ENCODE peak calls at places on chromosomes 4 and X, in eight cellular contexts. One of them, this sample, is unnamed.

GRCh38 chrX:1239681-1240142 is 27.3 kb upstream of the CRLF2 start:
- DNase-seq in cardiac fibroblast: no peak
- DNase-seq in stimulated activated CD8-positive, alpha-beta memory T cell treated with anti-CD3 and anti-CD28 coated beads, Interleukin-7, amount 100 ng/mL, for 24 hours: no peak
- DNase-seq in non-pigmented ciliary epithelial cell: no peak
- DNase-seq in activated T-cell treated with anti-CD3 and anti-CD28 coated beads for 1 hour: no peak
- DNase-seq in GM23248: no peak
- DNase-seq in HCEC 1CT: no peak
- DNase-seq in stimulated activated CD4-positive, alpha-beta T cell treated with anti-CD3 and anti-CD28 coated beads, Interleukin-15, amount 100 ng/mL, for 24 hours: peak; percentile 46
- DNase-seq in this sample: peak; percentile 55

GRCh38 chr4:145183023-145183422 is 2.6 kb upstream of the OTUD4 start:
- DNase-seq in cardiac fibroblast: no peak
- DNase-seq in stimulated activated CD8-positive, alpha-beta memory T cell treated with anti-CD3 and anti-CD28 coated beads, Interleukin-7, amount 100 ng/mL, for 24 hours: no peak
- DNase-seq in non-pigmented ciliary epithelial cell: no peak
- DNase-seq in activated T-cell treated with anti-CD3 and anti-CD28 coated beads for 1 hour: no peak
- DNase-seq in GM23248: peak; percentile 32
- DNase-seq in HCEC 1CT: no peak
- DNase-seq in stimulated activated CD4-positive, alpha-beta T cell treated with anti-CD3 and anti-CD28 coated beads, Interleukin-15, amount 100 ng/mL, for 24 hours: no peak
- DNase-seq in this sample: no peak

GRCh38 chr4:148229798-148230197 is 212.4 kb downstream of the NR3C2 start:
- DNase-seq in cardiac fibroblast: no peak
- DNase-seq in stimulated activated CD8-positive, alpha-beta memory T cell treated with anti-CD3 and anti-CD28 coated beads, Interleukin-7, amount 100 ng/mL, for 24 hours: no peak
- DNase-seq in non-pigmented ciliary epithelial cell: no peak
- DNase-seq in activated T-cell treated with anti-CD3 and anti-CD28 coated beads for 1 hour: no peak
- DNase-seq in GM23248: no peak
- DNase-seq in HCEC 1CT: no peak
- DNase-seq in stimulated activated CD4-positive, alpha-beta T cell treated with anti-CD3 and anti-CD28 coated beads, Interleukin-15, amount 100 ng/mL, for 24 hours: no peak
- DNase-seq in this sample: no peak

GRCh38 chr4:51835854-51836253 is 7.1 kb upstream of the DCUN1D4 start:
- DNase-seq in cardiac fibroblast: no peak
- DNase-seq in stimulated activated CD8-positive, alpha-beta memory T cell treated with anti-CD3 and anti-CD28 coated beads, Interleukin-7, amount 100 ng/mL, for 24 hours: no peak
- DNase-seq in non-pigmented ciliary epithelial cell: no peak
- DNase-seq in activated T-cell treated with anti-CD3 and anti-CD28 coated beads for 1 hour: no peak
- DNase-seq in GM23248: no peak
- DNase-seq in HCEC 1CT: no peak
- DNase-seq in stimulated activated CD4-positive, alpha-beta T cell treated with anti-CD3 and anti-CD28 coated beads, Interleukin-15, amount 100 ng/mL, for 24 hours: no peak
- DNase-seq in this sample: no peak

GRCh38 chrX:21479695-21480280 is 105.6 kb downstream of the CNKSR2 start:
- DNase-seq in cardiac fibroblast: peak; percentile 66
- DNase-seq in stimulated activated CD8-positive, alpha-beta memory T cell treated with anti-CD3 and anti-CD28 coated beads, Interleukin-7, amount 100 ng/mL, for 24 hours: no peak
- DNase-seq in non-pigmented ciliary epithelial cell: no peak
- DNase-seq in activated T-cell treated with anti-CD3 and anti-CD28 coated beads for 1 hour: no peak
- DNase-seq in GM23248: peak; percentile 57
- DNase-seq in HCEC 1CT: peak; percentile 28
- DNase-seq in stimulated activated CD4-positive, alpha-beta T cell treated with anti-CD3 and anti-CD28 coated beads, Interleukin-15, amount 100 ng/mL, for 24 hours: no peak
- DNase-seq in this sample: no peak

GRCh38 chrX:113392355-113392754 is 551.7 kb upstream of the AMOT start:
- DNase-seq in cardiac fibroblast: no peak
- DNase-seq in stimulated activated CD8-positive, alpha-beta memory T cell treated with anti-CD3 and anti-CD28 coated beads, Interleukin-7, amount 100 ng/mL, for 24 hours: no peak
- DNase-seq in non-pigmented ciliary epithelial cell: no peak
- DNase-seq in activated T-cell treated with anti-CD3 and anti-CD28 coated beads for 1 hour: no peak
- DNase-seq in GM23248: no peak
- DNase-seq in HCEC 1CT: no peak
- DNase-seq in stimulated activated CD4-positive, alpha-beta T cell treated with anti-CD3 and anti-CD28 coated beads, Interleukin-15, amount 100 ng/mL, for 24 hours: no peak
- DNase-seq in this sample: no peak

GRCh38 chr4:139282375-139283075 is 2.5 kb upstream of the MGARP start:
- DNase-seq in cardiac fibroblast: peak; percentile 41
- DNase-seq in stimulated activated CD8-positive, alpha-beta memory T cell treated with anti-CD3 and anti-CD28 coated beads, Interleukin-7, amount 100 ng/mL, for 24 hours: no peak
- DNase-seq in non-pigmented ciliary epithelial cell: no peak
- DNase-seq in activated T-cell treated with anti-CD3 and anti-CD28 coated beads for 1 hour: no peak
- DNase-seq in GM23248: peak; percentile 55
- DNase-seq in HCEC 1CT: no peak
- DNase-seq in stimulated activated CD4-positive, alpha-beta T cell treated with anti-CD3 and anti-CD28 coated beads, Interleukin-15, amount 100 ng/mL, for 24 hours: no peak
- DNase-seq in this sample: no peak

GRCh38 chr4:183326853-183327252 is 4.6 kb upstream of the CLDN24 start:
- DNase-seq in cardiac fibroblast: no peak
- DNase-seq in stimulated activated CD8-positive, alpha-beta memory T cell treated with anti-CD3 and anti-CD28 coated beads, Interleukin-7, amount 100 ng/mL, for 24 hours: no peak
- DNase-seq in non-pigmented ciliary epithelial cell: no peak
- DNase-seq in activated T-cell treated with anti-CD3 and anti-CD28 coated beads for 1 hour: no peak
- DNase-seq in GM23248: peak; percentile 56
- DNase-seq in HCEC 1CT: peak; percentile 6
- DNase-seq in stimulated activated CD4-positive, alpha-beta T cell treated with anti-CD3 and anti-CD28 coated beads, Interleukin-15, amount 100 ng/mL, for 24 hours: no peak
- DNase-seq in this sample: no peak

GRCh38 chr4:145762719-145763118 is 82.8 kb downstream of the C4orf51 start:
- DNase-seq in cardiac fibroblast: no peak
- DNase-seq in stimulated activated CD8-positive, alpha-beta memory T cell treated with anti-CD3 and anti-CD28 coated beads, Interleukin-7, amount 100 ng/mL, for 24 hours: no peak
- DNase-seq in non-pigmented ciliary epithelial cell: no peak
- DNase-seq in activated T-cell treated with anti-CD3 and anti-CD28 coated beads for 1 hour: no peak
- DNase-seq in GM23248: no peak
- DNase-seq in HCEC 1CT: no peak
- DNase-seq in stimulated activated CD4-positive, alpha-beta T cell treated with anti-CD3 and anti-CD28 coated beads, Interleukin-15, amount 100 ng/mL, for 24 hours: no peak
- DNase-seq in this sample: no peak

GRCh38 chrX:150935466-150935865 is 37.0 kb upstream of the CD99L2 start:
- DNase-seq in cardiac fibroblast: peak; percentile 2
- DNase-seq in stimulated activated CD8-positive, alpha-beta memory T cell treated with anti-CD3 and anti-CD28 coated beads, Interleukin-7, amount 100 ng/mL, for 24 hours: no peak
- DNase-seq in non-pigmented ciliary epithelial cell: no peak
- DNase-seq in activated T-cell treated with anti-CD3 and anti-CD28 coated beads for 1 hour: no peak
- DNase-seq in GM23248: peak; percentile 74
- DNase-seq in HCEC 1CT: peak; percentile 24
- DNase-seq in stimulated activated CD4-positive, alpha-beta T cell treated with anti-CD3 and anti-CD28 coated beads, Interleukin-15, amount 100 ng/mL, for 24 hours: no peak
- DNase-seq in this sample: no peak

GRCh38 chr4:176187610-176188009 is 7.8 kb downstream of the SPATA4 start:
- DNase-seq in cardiac fibroblast: no peak
- DNase-seq in stimulated activated CD8-positive, alpha-beta memory T cell treated with anti-CD3 and anti-CD28 coated beads, Interleukin-7, amount 100 ng/mL, for 24 hours: no peak
- DNase-seq in non-pigmented ciliary epithelial cell: no peak
- DNase-seq in activated T-cell treated with anti-CD3 and anti-CD28 coated beads for 1 hour: no peak
- DNase-seq in GM23248: peak; percentile 74
- DNase-seq in HCEC 1CT: peak; percentile 72
- DNase-seq in stimulated activated CD4-positive, alpha-beta T cell treated with anti-CD3 and anti-CD28 coated beads, Interleukin-15, amount 100 ng/mL, for 24 hours: peak; percentile 9
- DNase-seq in this sample: no peak

GRCh38 chr4:3421470-3421869 is 20.3 kb upstream of the HGFAC start:
- DNase-seq in cardiac fibroblast: no peak
- DNase-seq in stimulated activated CD8-positive, alpha-beta memory T cell treated with anti-CD3 and anti-CD28 coated beads, Interleukin-7, amount 100 ng/mL, for 24 hours: no peak
- DNase-seq in non-pigmented ciliary epithelial cell: no peak
- DNase-seq in activated T-cell treated with anti-CD3 and anti-CD28 coated beads for 1 hour: no peak
- DNase-seq in GM23248: no peak
- DNase-seq in HCEC 1CT: no peak
- DNase-seq in stimulated activated CD4-positive, alpha-beta T cell treated with anti-CD3 and anti-CD28 coated beads, Interleukin-15, amount 100 ng/mL, for 24 hours: no peak
- DNase-seq in this sample: no peak

GRCh38 chrX:107678957-107679740 is 50.8 kb downstream of the PRPS1 start:
- DNase-seq in cardiac fibroblast: peak; percentile 84
- DNase-seq in stimulated activated CD8-positive, alpha-beta memory T cell treated with anti-CD3 and anti-CD28 coated beads, Interleukin-7, amount 100 ng/mL, for 24 hours: peak; percentile 37
- DNase-seq in non-pigmented ciliary epithelial cell: no peak
- DNase-seq in activated T-cell treated with anti-CD3 and anti-CD28 coated beads for 1 hour: peak; percentile 38
- DNase-seq in GM23248: peak; percentile 80
- DNase-seq in HCEC 1CT: peak; percentile 89
- DNase-seq in stimulated activated CD4-positive, alpha-beta T cell treated with anti-CD3 and anti-CD28 coated beads, Interleukin-15, amount 100 ng/mL, for 24 hours: peak; percentile 77
- DNase-seq in this sample: peak; percentile 67

GRCh38 chr4:142274137-142274536 is 572.0 kb downstream of the INPP4B start:
- DNase-seq in cardiac fibroblast: peak; percentile 14
- DNase-seq in stimulated activated CD8-positive, alpha-beta memory T cell treated with anti-CD3 and anti-CD28 coated beads, Interleukin-7, amount 100 ng/mL, for 24 hours: no peak
- DNase-seq in non-pigmented ciliary epithelial cell: peak; percentile 48
- DNase-seq in activated T-cell treated with anti-CD3 and anti-CD28 coated beads for 1 hour: no peak
- DNase-seq in GM23248: peak; percentile 70
- DNase-seq in HCEC 1CT: peak; percentile 69
- DNase-seq in stimulated activated CD4-positive, alpha-beta T cell treated with anti-CD3 and anti-CD28 coated beads, Interleukin-15, amount 100 ng/mL, for 24 hours: no peak
- DNase-seq in this sample: no peak

GRCh38 chr4:158821228-158822009 is 52.6 kb downstream of the FNIP2 start:
- DNase-seq in cardiac fibroblast: no peak
- DNase-seq in stimulated activated CD8-positive, alpha-beta memory T cell treated with anti-CD3 and anti-CD28 coated beads, Interleukin-7, amount 100 ng/mL, for 24 hours: no peak
- DNase-seq in non-pigmented ciliary epithelial cell: no peak
- DNase-seq in activated T-cell treated with anti-CD3 and anti-CD28 coated beads for 1 hour: no peak
- DNase-seq in GM23248: peak; percentile 78
- DNase-seq in HCEC 1CT: no peak
- DNase-seq in stimulated activated CD4-positive, alpha-beta T cell treated with anti-CD3 and anti-CD28 coated beads, Interleukin-15, amount 100 ng/mL, for 24 hours: peak; percentile 22
- DNase-seq in this sample: no peak

GRCh38 chr4:74087481-74087880 is 11.5 kb downstream of the CXCL2 start:
- DNase-seq in cardiac fibroblast: no peak
- DNase-seq in stimulated activated CD8-positive, alpha-beta memory T cell treated with anti-CD3 and anti-CD28 coated beads, Interleukin-7, amount 100 ng/mL, for 24 hours: no peak
- DNase-seq in non-pigmented ciliary epithelial cell: no peak
- DNase-seq in activated T-cell treated with anti-CD3 and anti-CD28 coated beads for 1 hour: no peak
- DNase-seq in GM23248: no peak
- DNase-seq in HCEC 1CT: no peak
- DNase-seq in stimulated activated CD4-positive, alpha-beta T cell treated with anti-CD3 and anti-CD28 coated beads, Interleukin-15, amount 100 ng/mL, for 24 hours: no peak
- DNase-seq in this sample: no peak

GRCh38 chr4:124907881-124908280 is 195.3 kb upstream of the ANKRD50 start:
- DNase-seq in cardiac fibroblast: peak; percentile 70
- DNase-seq in stimulated activated CD8-positive, alpha-beta memory T cell treated with anti-CD3 and anti-CD28 coated beads, Interleukin-7, amount 100 ng/mL, for 24 hours: no peak
- DNase-seq in non-pigmented ciliary epithelial cell: no peak
- DNase-seq in activated T-cell treated with anti-CD3 and anti-CD28 coated beads for 1 hour: no peak
- DNase-seq in GM23248: peak; percentile 75
- DNase-seq in HCEC 1CT: peak; percentile 81
- DNase-seq in stimulated activated CD4-positive, alpha-beta T cell treated with anti-CD3 and anti-CD28 coated beads, Interleukin-15, amount 100 ng/mL, for 24 hours: no peak
- DNase-seq in this sample: no peak

GRCh38 chr4:111628437-111628836 is 516.8 kb upstream of the FAM241A start:
- DNase-seq in cardiac fibroblast: no peak
- DNase-seq in stimulated activated CD8-positive, alpha-beta memory T cell treated with anti-CD3 and anti-CD28 coated beads, Interleukin-7, amount 100 ng/mL, for 24 hours: no peak
- DNase-seq in non-pigmented ciliary epithelial cell: peak; percentile 41
- DNase-seq in activated T-cell treated with anti-CD3 and anti-CD28 coated beads for 1 hour: no peak
- DNase-seq in GM23248: no peak
- DNase-seq in HCEC 1CT: no peak
- DNase-seq in stimulated activated CD4-positive, alpha-beta T cell treated with anti-CD3 and anti-CD28 coated beads, Interleukin-15, amount 100 ng/mL, for 24 hours: no peak
- DNase-seq in this sample: no peak

GRCh38 chr4:88457307-88458090 is 580 bp downstream of the HERC5 start:
- DNase-seq in cardiac fibroblast: peak; percentile 9
- DNase-seq in stimulated activated CD8-positive, alpha-beta memory T cell treated with anti-CD3 and anti-CD28 coated beads, Interleukin-7, amount 100 ng/mL, for 24 hours: no peak
- DNase-seq in non-pigmented ciliary epithelial cell: no peak
- DNase-seq in activated T-cell treated with anti-CD3 and anti-CD28 coated beads for 1 hour: peak; percentile 32
- DNase-seq in GM23248: peak; percentile 65
- DNase-seq in HCEC 1CT: no peak
- DNase-seq in stimulated activated CD4-positive, alpha-beta T cell treated with anti-CD3 and anti-CD28 coated beads, Interleukin-15, amount 100 ng/mL, for 24 hours: peak; percentile 54
- DNase-seq in this sample: peak; percentile 54

GRCh38 chrX:79096339-79096638 is 48.2 kb upstream of the GPR174 start:
- DNase-seq in cardiac fibroblast: no peak
- DNase-seq in stimulated activated CD8-positive, alpha-beta memory T cell treated with anti-CD3 and anti-CD28 coated beads, Interleukin-7, amount 100 ng/mL, for 24 hours: no peak
- DNase-seq in non-pigmented ciliary epithelial cell: no peak
- DNase-seq in activated T-cell treated with anti-CD3 and anti-CD28 coated beads for 1 hour: no peak
- DNase-seq in GM23248: no peak
- DNase-seq in HCEC 1CT: no peak
- DNase-seq in stimulated activated CD4-positive, alpha-beta T cell treated with anti-CD3 and anti-CD28 coated beads, Interleukin-15, amount 100 ng/mL, for 24 hours: no peak
- DNase-seq in this sample: no peak

GRCh38 chr4:52646726-52647125 is 12.4 kb downstream of the USP46 start:
- DNase-seq in cardiac fibroblast: no peak
- DNase-seq in stimulated activated CD8-positive, alpha-beta memory T cell treated with anti-CD3 and anti-CD28 coated beads, Interleukin-7, amount 100 ng/mL, for 24 hours: no peak
- DNase-seq in non-pigmented ciliary epithelial cell: no peak
- DNase-seq in activated T-cell treated with anti-CD3 and anti-CD28 coated beads for 1 hour: no peak
- DNase-seq in GM23248: no peak
- DNase-seq in HCEC 1CT: no peak
- DNase-seq in stimulated activated CD4-positive, alpha-beta T cell treated with anti-CD3 and anti-CD28 coated beads, Interleukin-15, amount 100 ng/mL, for 24 hours: no peak
- DNase-seq in this sample: no peak

GRCh38 chrX:136246201-136246600 is 5.0 kb downstream of the MAP7D3 start:
- DNase-seq in cardiac fibroblast: no peak
- DNase-seq in stimulated activated CD8-positive, alpha-beta memory T cell treated with anti-CD3 and anti-CD28 coated beads, Interleukin-7, amount 100 ng/mL, for 24 hours: no peak
- DNase-seq in non-pigmented ciliary epithelial cell: no peak
- DNase-seq in activated T-cell treated with anti-CD3 and anti-CD28 coated beads for 1 hour: no peak
- DNase-seq in GM23248: no peak
- DNase-seq in HCEC 1CT: no peak
- DNase-seq in stimulated activated CD4-positive, alpha-beta T cell treated with anti-CD3 and anti-CD28 coated beads, Interleukin-15, amount 100 ng/mL, for 24 hours: no peak
- DNase-seq in this sample: no peak

GRCh38 chr4:53841711-53842110 is 222.7 kb downstream of the CHIC2 start:
- DNase-seq in cardiac fibroblast: no peak
- DNase-seq in stimulated activated CD8-positive, alpha-beta memory T cell treated with anti-CD3 and anti-CD28 coated beads, Interleukin-7, amount 100 ng/mL, for 24 hours: no peak
- DNase-seq in non-pigmented ciliary epithelial cell: no peak
- DNase-seq in activated T-cell treated with anti-CD3 and anti-CD28 coated beads for 1 hour: no peak
- DNase-seq in GM23248: no peak
- DNase-seq in HCEC 1CT: no peak
- DNase-seq in stimulated activated CD4-positive, alpha-beta T cell treated with anti-CD3 and anti-CD28 coated beads, Interleukin-15, amount 100 ng/mL, for 24 hours: no peak
- DNase-seq in this sample: no peak

GRCh38 chr4:159867673-159868072 is 764.8 kb downstream of the RAPGEF2 start:
- DNase-seq in cardiac fibroblast: no peak
- DNase-seq in stimulated activated CD8-positive, alpha-beta memory T cell treated with anti-CD3 and anti-CD28 coated beads, Interleukin-7, amount 100 ng/mL, for 24 hours: no peak
- DNase-seq in non-pigmented ciliary epithelial cell: no peak
- DNase-seq in activated T-cell treated with anti-CD3 and anti-CD28 coated beads for 1 hour: no peak
- DNase-seq in GM23248: no peak
- DNase-seq in HCEC 1CT: no peak
- DNase-seq in stimulated activated CD4-positive, alpha-beta T cell treated with anti-CD3 and anti-CD28 coated beads, Interleukin-15, amount 100 ng/mL, for 24 hours: no peak
- DNase-seq in this sample: no peak

GRCh38 chr4:89821612-89822011 is 15.3 kb downstream of the SNCA start:
- DNase-seq in cardiac fibroblast: no peak
- DNase-seq in stimulated activated CD8-positive, alpha-beta memory T cell treated with anti-CD3 and anti-CD28 coated beads, Interleukin-7, amount 100 ng/mL, for 24 hours: no peak
- DNase-seq in non-pigmented ciliary epithelial cell: no peak
- DNase-seq in activated T-cell treated with anti-CD3 and anti-CD28 coated beads for 1 hour: no peak
- DNase-seq in GM23248: no peak
- DNase-seq in HCEC 1CT: no peak
- DNase-seq in stimulated activated CD4-positive, alpha-beta T cell treated with anti-CD3 and anti-CD28 coated beads, Interleukin-15, amount 100 ng/mL, for 24 hours: no peak
- DNase-seq in this sample: no peak

GRCh38 chr4:20422398-20422797 is 170.7 kb downstream of the SLIT2 start:
- DNase-seq in cardiac fibroblast: peak; percentile 73
- DNase-seq in stimulated activated CD8-positive, alpha-beta memory T cell treated with anti-CD3 and anti-CD28 coated beads, Interleukin-7, amount 100 ng/mL, for 24 hours: no peak
- DNase-seq in non-pigmented ciliary epithelial cell: no peak
- DNase-seq in activated T-cell treated with anti-CD3 and anti-CD28 coated beads for 1 hour: peak; percentile 1
- DNase-seq in GM23248: peak; percentile 70
- DNase-seq in HCEC 1CT: peak; percentile 25
- DNase-seq in stimulated activated CD4-positive, alpha-beta T cell treated with anti-CD3 and anti-CD28 coated beads, Interleukin-15, amount 100 ng/mL, for 24 hours: peak; percentile 41
- DNase-seq in this sample: peak; percentile 56

GRCh38 chrX:54550821-54551220 is 20.8 kb downstream of the GNL3L start:
- DNase-seq in cardiac fibroblast: no peak
- DNase-seq in stimulated activated CD8-positive, alpha-beta memory T cell treated with anti-CD3 and anti-CD28 coated beads, Interleukin-7, amount 100 ng/mL, for 24 hours: no peak
- DNase-seq in non-pigmented ciliary epithelial cell: no peak
- DNase-seq in activated T-cell treated with anti-CD3 and anti-CD28 coated beads for 1 hour: no peak
- DNase-seq in GM23248: no peak
- DNase-seq in HCEC 1CT: no peak
- DNase-seq in stimulated activated CD4-positive, alpha-beta T cell treated with anti-CD3 and anti-CD28 coated beads, Interleukin-15, amount 100 ng/mL, for 24 hours: no peak
- DNase-seq in this sample: no peak

GRCh38 chrX:3815896-3816664 is 102.6 kb upstream of the PRKX start:
- DNase-seq in cardiac fibroblast: peak; percentile 38
- DNase-seq in stimulated activated CD8-positive, alpha-beta memory T cell treated with anti-CD3 and anti-CD28 coated beads, Interleukin-7, amount 100 ng/mL, for 24 hours: no peak
- DNase-seq in non-pigmented ciliary epithelial cell: no peak
- DNase-seq in activated T-cell treated with anti-CD3 and anti-CD28 coated beads for 1 hour: peak; percentile 5
- DNase-seq in GM23248: peak; percentile 54
- DNase-seq in HCEC 1CT: peak; percentile 10
- DNase-seq in stimulated activated CD4-positive, alpha-beta T cell treated with anti-CD3 and anti-CD28 coated beads, Interleukin-15, amount 100 ng/mL, for 24 hours: peak; percentile 55
- DNase-seq in this sample: peak; percentile 67

GRCh38 chrX:115616943-115617563 is 56.1 kb downstream of the PLS3 start:
- DNase-seq in cardiac fibroblast: peak; percentile 20
- DNase-seq in stimulated activated CD8-positive, alpha-beta memory T cell treated with anti-CD3 and anti-CD28 coated beads, Interleukin-7, amount 100 ng/mL, for 24 hours: no peak
- DNase-seq in non-pigmented ciliary epithelial cell: no peak
- DNase-seq in activated T-cell treated with anti-CD3 and anti-CD28 coated beads for 1 hour: no peak
- DNase-seq in GM23248: peak; percentile 76
- DNase-seq in HCEC 1CT: peak; percentile 77
- DNase-seq in stimulated activated CD4-positive, alpha-beta T cell treated with anti-CD3 and anti-CD28 coated beads, Interleukin-15, amount 100 ng/mL, for 24 hours: no peak
- DNase-seq in this sample: no peak

GRCh38 chrX:153445856-153446635 is at the start of gene TREX2:
- DNase-seq in cardiac fibroblast: no peak
- DNase-seq in stimulated activated CD8-positive, alpha-beta memory T cell treated with anti-CD3 and anti-CD28 coated beads, Interleukin-7, amount 100 ng/mL, for 24 hours: no peak
- DNase-seq in non-pigmented ciliary epithelial cell: no peak
- DNase-seq in activated T-cell treated with anti-CD3 and anti-CD28 coated beads for 1 hour: no peak
- DNase-seq in GM23248: no peak
- DNase-seq in HCEC 1CT: no peak
- DNase-seq in stimulated activated CD4-positive, alpha-beta T cell treated with anti-CD3 and anti-CD28 coated beads, Interleukin-15, amount 100 ng/mL, for 24 hours: no peak
- DNase-seq in this sample: no peak

GRCh38 chrX:110436497-110436896 is 77.8 kb downstream of the RTL9 start:
- DNase-seq in cardiac fibroblast: no peak
- DNase-seq in stimulated activated CD8-positive, alpha-beta memory T cell treated with anti-CD3 and anti-CD28 coated beads, Interleukin-7, amount 100 ng/mL, for 24 hours: no peak
- DNase-seq in non-pigmented ciliary epithelial cell: no peak
- DNase-seq in activated T-cell treated with anti-CD3 and anti-CD28 coated beads for 1 hour: no peak
- DNase-seq in GM23248: no peak
- DNase-seq in HCEC 1CT: no peak
- DNase-seq in stimulated activated CD4-positive, alpha-beta T cell treated with anti-CD3 and anti-CD28 coated beads, Interleukin-15, amount 100 ng/mL, for 24 hours: no peak
- DNase-seq in this sample: no peak

GRCh38 chr4:73705056-73705432 is 35.3 kb upstream of the CXCL8 start:
- DNase-seq in cardiac fibroblast: no peak
- DNase-seq in stimulated activated CD8-positive, alpha-beta memory T cell treated with anti-CD3 and anti-CD28 coated beads, Interleukin-7, amount 100 ng/mL, for 24 hours: no peak
- DNase-seq in non-pigmented ciliary epithelial cell: no peak
- DNase-seq in activated T-cell treated with anti-CD3 and anti-CD28 coated beads for 1 hour: no peak
- DNase-seq in GM23248: peak; percentile 83
- DNase-seq in HCEC 1CT: peak; percentile 62
- DNase-seq in stimulated activated CD4-positive, alpha-beta T cell treated with anti-CD3 and anti-CD28 coated beads, Interleukin-15, amount 100 ng/mL, for 24 hours: no peak
- DNase-seq in this sample: no peak

GRCh38 chr4:8022767-8023695 is 83.4 kb upstream of the AFAP1 start:
- DNase-seq in cardiac fibroblast: no peak
- DNase-seq in stimulated activated CD8-positive, alpha-beta memory T cell treated with anti-CD3 and anti-CD28 coated beads, Interleukin-7, amount 100 ng/mL, for 24 hours: no peak
- DNase-seq in non-pigmented ciliary epithelial cell: no peak
- DNase-seq in activated T-cell treated with anti-CD3 and anti-CD28 coated beads for 1 hour: no peak
- DNase-seq in GM23248: no peak
- DNase-seq in HCEC 1CT: no peak
- DNase-seq in stimulated activated CD4-positive, alpha-beta T cell treated with anti-CD3 and anti-CD28 coated beads, Interleukin-15, amount 100 ng/mL, for 24 hours: no peak
- DNase-seq in this sample: no peak

This sample was measured in stomach.